ENCODE peak calls at places on chromosomes 5 and 9, in seven cellular contexts. Y is mucosa of gallbladder; T is activated naive CD4-positive, alpha-beta T cell treated with anti-CD3 and anti-CD28 coated beads for 36 hours; W is H54; F is A549; C is ecto neural progenitor cell; E is aorta. Q is an unnamed sample.

GRCh38 chr9:15856591-15856990 is 303.7 kb downstream of the CCDC171 start:
- DNase-seq in Y (no peak), T (no peak), W (no peak), F (no peak), C (no peak), E (no peak), Q (no peak)

GRCh38 chr5:141703133-141703561 is 21.1 kb upstream of the ARAP3 start:
- DNase-seq in Y (no peak), T (no peak), W (no peak), F (no peak), C (no peak), E (no peak), Q (no peak)

GRCh38 chr5:83955916-83956315 is 235.3 kb upstream of the HAPLN1 start:
- DNase-seq in Y (no peak), T (no peak), W (no peak), F (no peak), C (no peak), E (no peak), Q (no peak)

GRCh38 chr5:138138949-138139775 is at the start of gene NME5:
- DNase-seq in Y (peak), T (peak), W (no peak), F (no peak), C (peak), E (peak), Q (no peak)

GRCh38 chr5:11394933-11395332 is 509.3 kb downstream of the CTNND2 start:
- DNase-seq in Y (no peak), T (no peak), W (no peak), F (no peak), C (no peak), E (no peak), Q (no peak)

GRCh38 chr5:160477266-160477970 is 55.8 kb downstream of the PTTG1 start:
- DNase-seq in Y (no peak), T (peak), W (no peak), F (no peak), C (no peak), E (no peak), Q (no peak)

GRCh38 chr9:127336708-127337352 is 60.1 kb upstream of the SLC2A8 start:
- DNase-seq in Y (peak), T (no peak), W (peak), F (peak), C (no peak), E (peak), Q (no peak)

GRCh38 chr5:136048966-136049365 is 20.2 kb downstream of the TGFBI start:
- DNase-seq in Y (no peak), T (no peak), W (no peak), F (no peak), C (no peak), E (no peak), Q (peak)

GRCh38 chr5:38725419-38725865 is 120.4 kb upstream of the OSMR start:
- DNase-seq in Y (no peak), T (no peak), W (no peak), F (no peak), C (peak), E (no peak), Q (no peak)

GRCh38 chr9:69495331-69495730 is 170.3 kb downstream of the ENTREP1 start:
- DNase-seq in Y (no peak), T (no peak), W (no peak), F (no peak), C (peak), E (no peak), Q (no peak)

GRCh38 chr9:93380410-93381060 is 71.0 kb upstream of the FAM120A start:
- DNase-seq in Y (no peak), T (no peak), W (no peak), F (no peak), C (no peak), E (no peak), Q (no peak)

Q was measured in chondrocyte.